ENCODE peak calls at places on chromosomes 2 and 18, in eight cellular contexts. R, K, M, G, O, T, C and S are unnamed samples.

GRCh38 chr2:43068730-43069517 is 157.5 kb downstream of the ZFP36L2 start:
- DNase-seq in R (peak), K (peak), M (no peak), G (no peak), O (no peak), T (no peak), C (no peak), S (no peak)

GRCh38 chr2:209663149-209663548 is 108.5 kb upstream of the UNC80 start:
- DNase-seq in R (peak), K (peak), M (no peak), G (no peak), O (no peak), T (no peak), C (no peak), S (no peak)

GRCh38 chr18:39051013-39051412 is 1485.4 kb upstream of the CELF4 start:
- DNase-seq in R (no peak), K (peak), M (no peak), G (no peak), O (no peak), T (no peak), C (no peak), S (no peak)

GRCh38 chr2:159098815-159099455 is 130.5 kb downstream of the TANC1 start:
- DNase-seq in R (no peak), K (peak), M (no peak), G (no peak), O (no peak), T (no peak), C (no peak), S (no peak)

GRCh38 chr2:37080231-37080630 is 3.9 kb downstream of the HEATR5B start:
- DNase-seq in R (peak), K (no peak), M (no peak), G (no peak), O (no peak), T (no peak), C (no peak), S (no peak)

GRCh38 chr18:47397671-47398319 is 146.3 kb upstream of the SKOR2 start:
- DNase-seq in R (peak), K (no peak), M (no peak), G (no peak), O (peak), T (peak), C (peak), S (no peak)

GRCh38 chr2:68416081-68416675 is 50.9 kb downstream of the FBXO48 start:
- DNase-seq in R (no peak), K (peak), M (no peak), G (no peak), O (no peak), T (no peak), C (no peak), S (no peak)

GRCh38 chr18:8011906-8012305 is 444.8 kb downstream of the PTPRM start:
- DNase-seq in R (no peak), K (no peak), M (no peak), G (peak), O (no peak), T (no peak), C (no peak), S (no peak)

GRCh38 chr2:128395640-128396499 is 77.2 kb upstream of the HS6ST1 start:
- DNase-seq in R (peak), K (peak), M (no peak), G (peak), O (no peak), T (peak), C (no peak), S (no peak)

GRCh38 chr2:190062617-190063016 is at the start of gene MSTN:
- DNase-seq in R (no peak), K (no peak), M (no peak), G (no peak), O (no peak), T (no peak), C (no peak), S (no peak)

GRCh38 chr18:25518716-25519053 is 166.7 kb upstream of the ZNF521 start:
- DNase-seq in R (no peak), K (no peak), M (no peak), G (no peak), O (no peak), T (no peak), C (no peak), S (no peak)

GRCh38 chr2:126306539-126306938 is 349.4 kb upstream of the GYPC start:
- DNase-seq in R (no peak), K (no peak), M (no peak), G (no peak), O (no peak), T (no peak), C (no peak), S (no peak)

GRCh38 chr18:62828852-62829251 is 113.5 kb downstream of the PHLPP1 start:
- DNase-seq in R (no peak), K (no peak), M (no peak), G (no peak), O (no peak), T (no peak), C (no peak), S (no peak)

GRCh38 chr2:109482371-109482841 is 131.4 kb downstream of the SEPTIN10 start:
- DNase-seq in R (no peak), K (no peak), M (no peak), G (peak), O (no peak), T (no peak), C (no peak), S (no peak)

GRCh38 chr18:21439453-21439852 is 161.1 kb downstream of the ESCO1 start:
- DNase-seq in R (no peak), K (peak), M (no peak), G (no peak), O (no peak), T (no peak), C (no peak), S (no peak)

GRCh38 chr18:77487951-77488740 is 238.5 kb downstream of the GALR1 start:
- DNase-seq in R (no peak), K (no peak), M (no peak), G (no peak), O (no peak), T (no peak), C (no peak), S (no peak)

GRCh38 chr18:56696966-56697365 is 45.8 kb downstream of the WDR7 start:
- DNase-seq in R (no peak), K (peak), M (no peak), G (no peak), O (no peak), T (no peak), C (peak), S (no peak)

GRCh38 chr2:25960920-25961319 is 21.4 kb downstream of the KIF3C start:
- DNase-seq in R (no peak), K (peak), M (no peak), G (peak), O (no peak), T (peak), C (no peak), S (no peak)

GRCh38 chr2:96893289-96894150 is 23.6 kb upstream of the SEMA4C start:
- DNase-seq in R (peak), K (no peak), M (no peak), G (no peak), O (no peak), T (no peak), C (no peak), S (no peak)

GRCh38 chr2:16416651-16417050 is 249.0 kb downstream of the CYRIA start:
- DNase-seq in R (no peak), K (no peak), M (no peak), G (no peak), O (no peak), T (no peak), C (no peak), S (no peak)

GRCh38 chr2:101057051-101057933 is 55.2 kb downstream of the RPL31 start:
- DNase-seq in R (no peak), K (no peak), M (no peak), G (no peak), O (no peak), T (no peak), C (no peak), S (no peak)
- H3K27ac ChIP-seq in R (no peak), K (peak), M (no peak), G (no peak), O (no peak), T (no peak), C (peak), S (no peak)

DNA sequence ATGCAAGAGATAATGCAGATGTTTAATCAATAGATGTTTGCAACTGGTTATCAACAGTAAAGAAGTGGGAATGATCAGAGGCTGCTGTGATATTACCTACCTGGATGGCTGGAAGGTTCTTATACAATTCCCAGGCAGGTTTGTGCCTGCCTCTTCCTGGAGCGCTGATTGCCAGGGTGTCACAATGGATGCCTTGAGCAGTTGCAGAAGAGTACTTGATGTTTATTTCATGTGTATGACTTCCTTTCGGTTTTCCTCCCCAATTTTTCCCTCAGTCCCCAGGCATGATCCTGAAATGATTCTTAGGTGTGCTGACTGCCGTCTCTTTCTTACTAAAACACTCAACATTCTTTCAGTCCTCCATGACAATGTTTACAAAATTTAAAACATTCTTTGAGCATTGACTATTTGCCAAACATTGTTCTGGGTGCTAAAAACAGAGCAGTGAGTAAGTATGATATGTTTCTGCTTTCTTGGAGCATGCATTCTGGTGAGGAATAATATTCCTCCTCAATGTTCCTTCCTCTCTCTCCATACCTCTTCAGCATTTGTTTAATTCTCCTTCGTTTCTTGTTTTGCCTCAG is 416.6 kb upstream of the TRIB2 start:
- DNase-seq in R (no peak), K (peak), M (no peak), G (peak), O (no peak), T (no peak), C (no peak), S (no peak)
- H3K27ac ChIP-seq in R (no peak), K (no peak), M (no peak), G (peak), O (no peak), T (no peak), C (no peak), S (no peak)

DNA sequence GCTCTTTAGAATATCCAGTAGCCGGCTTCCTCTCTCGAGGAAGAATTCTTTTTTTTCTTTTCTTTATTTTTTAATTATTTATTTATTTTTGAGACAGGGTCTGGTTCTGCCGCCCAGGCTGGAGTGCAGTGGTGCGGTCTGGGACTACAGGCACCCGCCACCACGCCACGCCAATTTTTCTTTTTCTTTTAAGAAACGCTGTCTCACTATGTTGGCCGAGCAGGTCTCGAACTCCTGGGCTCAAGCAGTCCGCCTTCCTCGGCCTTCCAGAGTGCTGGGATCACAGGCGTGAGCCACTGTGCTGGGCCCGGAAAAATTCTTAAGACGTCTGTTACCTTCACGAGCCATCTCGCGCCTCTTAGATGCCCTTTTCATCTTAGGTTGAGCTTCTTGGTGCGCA is 931 bp upstream of the TMEM131 start:
- DNase-seq in R (no peak), K (no peak), M (no peak), G (no peak), O (no peak), T (no peak), C (no peak), S (no peak)
- H3K27ac ChIP-seq in R (peak), K (no peak), M (peak), G (peak), O (no peak), T (no peak), C (peak), S (peak)

GRCh38 chr2:198173242-198173641 is 368.8 kb downstream of the PLCL1 start:
- DNase-seq in R (no peak), K (no peak), M (no peak), G (no peak), O (no peak), T (no peak), C (no peak), S (no peak)
- H3K27ac ChIP-seq in R (no peak), K (no peak), M (no peak), G (no peak), O (no peak), T (no peak), C (no peak), S (no peak)

GRCh38 chr2:169715379-169716228 is 18.0 kb upstream of the KLHL23 start:
- DNase-seq in R (peak), K (no peak), M (no peak), G (peak), O (no peak), T (no peak), C (no peak), S (no peak)
- H3K27ac ChIP-seq in R (no peak), K (no peak), M (no peak), G (no peak), O (no peak), T (no peak), C (no peak), S (no peak)

GRCh38 chr2:129812071-129812470 is 167.4 kb upstream of the RAB6C start:
- DNase-seq in R (no peak), K (no peak), M (no peak), G (no peak), O (no peak), T (peak), C (no peak), S (peak)
- H3K27ac ChIP-seq in R (no peak), K (no peak), M (no peak), G (no peak), O (no peak), T (no peak), C (no peak), S (no peak)

GRCh38 chr2:45761660-45762059 is 110.2 kb downstream of the PRKCE start:
- DNase-seq in R (no peak), K (no peak), M (no peak), G (no peak), O (no peak), T (no peak), C (no peak), S (no peak)
- H3K27ac ChIP-seq in R (no peak), K (no peak), M (no peak), G (no peak), O (no peak), T (no peak), C (no peak), S (no peak)

GRCh38 chr2:215550331-215550730 is 114.5 kb upstream of the FN1 start:
- DNase-seq in R (no peak), K (no peak), M (no peak), G (no peak), O (no peak), T (peak), C (no peak), S (no peak)

GRCh38 chr2:215553946-215554345 is 118.1 kb upstream of the FN1 start:
- DNase-seq in R (no peak), K (peak), M (no peak), G (no peak), O (no peak), T (peak), C (no peak), S (no peak)

GRCh38 chr2:215552144-215552580 is 116.3 kb upstream of the FN1 start:
- DNase-seq in R (no peak), K (no peak), M (no peak), G (no peak), O (no peak), T (no peak), C (no peak), S (no peak)

GRCh38 chr2:215556979-215557378 is 121.1 kb upstream of the FN1 start:
- DNase-seq in R (no peak), K (no peak), M (no peak), G (no peak), O (no peak), T (peak), C (no peak), S (no peak)

DNA sequence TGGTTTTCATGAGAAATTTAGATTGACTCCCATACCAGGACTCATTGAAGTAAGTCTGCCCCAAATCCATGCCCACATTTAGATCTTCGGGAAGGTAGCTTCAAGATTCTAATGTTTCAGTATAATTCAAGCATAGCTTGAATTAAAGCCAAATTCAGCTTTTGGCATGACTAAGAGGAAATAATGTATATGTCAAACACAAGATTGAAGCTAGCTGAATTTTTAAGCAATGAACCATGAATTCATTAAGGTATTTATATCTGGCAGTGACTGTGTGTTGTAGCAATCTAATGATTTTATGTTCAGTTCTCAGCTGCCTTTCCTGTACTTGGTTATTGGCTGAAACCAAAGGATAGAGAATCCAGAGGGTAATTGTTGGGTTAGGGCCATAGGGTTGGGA is 118.8 kb upstream of the FN1 start:
- DNase-seq in R (no peak), K (peak), M (no peak), G (no peak), O (no peak), T (peak), C (no peak), S (no peak)
- H3K27ac ChIP-seq in R (peak), K (peak), M (no peak), G (no peak), O (no peak), T (peak), C (no peak), S (no peak)

GRCh38 chr2:47510745-47511144 is 107.8 kb downstream of the MSH2 start:
- DNase-seq in R (no peak), K (no peak), M (no peak), G (no peak), O (no peak), T (no peak), C (no peak), S (no peak)

GRCh38 chr2:47509981-47510380 is 107.0 kb downstream of the MSH2 start:
- DNase-seq in R (no peak), K (no peak), M (no peak), G (no peak), O (no peak), T (no peak), C (no peak), S (no peak)

GRCh38 chr2:47512581-47513083 is 109.7 kb downstream of the MSH2 start:
- DNase-seq in R (peak), K (peak), M (no peak), G (no peak), O (peak), T (peak), C (no peak), S (no peak)

GRCh38 chr2:47516496-47517104 is 113.6 kb downstream of the MSH2 start:
- DNase-seq in R (no peak), K (no peak), M (no peak), G (no peak), O (no peak), T (no peak), C (no peak), S (no peak)

GRCh38 chr2:47513981-47514520 is 111.1 kb downstream of the MSH2 start:
- DNase-seq in R (no peak), K (no peak), M (no peak), G (no peak), O (no peak), T (no peak), C (no peak), S (no peak)
- H3K27ac ChIP-seq in R (no peak), K (no peak), M (no peak), G (no peak), O (no peak), T (no peak), C (no peak), S (no peak)

GRCh38 chr2:137964066-137964858 is at the start of gene HNMT:
- DNase-seq in R (peak), K (no peak), M (no peak), G (peak), O (peak), T (peak), C (peak), S (peak)

GRCh38 chr2:137963535-137964065 is 673 bp upstream of the HNMT start:
- DNase-seq in R (no peak), K (no peak), M (no peak), G (no peak), O (no peak), T (no peak), C (no peak), S (no peak)

GRCh38 chr2:137964859-137965459 is 686 bp downstream of the HNMT start:
- DNase-seq in R (peak), K (no peak), M (no peak), G (no peak), O (no peak), T (no peak), C (no peak), S (no peak)

GRCh38 chr2:137967042-137967441 is 2.8 kb downstream of the HNMT start:
- DNase-seq in R (no peak), K (no peak), M (no peak), G (no peak), O (no peak), T (no peak), C (no peak), S (no peak)

DNA sequence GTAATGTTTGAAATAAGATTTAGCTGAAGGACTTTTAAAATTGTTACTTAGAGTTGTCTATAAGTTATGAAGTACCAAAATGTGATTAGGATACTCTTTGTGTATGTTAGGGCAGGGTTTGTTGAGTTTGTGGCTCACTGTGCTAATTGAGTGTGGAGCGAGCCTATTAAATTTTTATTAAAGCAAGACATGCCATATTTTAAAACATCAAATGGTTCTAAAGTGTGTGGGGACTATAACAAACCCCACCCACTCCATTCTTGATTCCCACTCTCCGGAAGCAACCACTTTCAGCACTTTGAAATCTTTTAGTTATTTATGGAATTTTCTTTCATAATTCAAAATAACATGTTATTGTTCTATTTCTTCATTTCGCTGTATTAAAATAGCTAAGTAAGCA is 1.8 kb downstream of the HNMT start:
- DNase-seq in R (no peak), K (no peak), M (no peak), G (no peak), O (no peak), T (no peak), C (no peak), S (no peak)
- H3K27ac ChIP-seq in R (no peak), K (no peak), M (no peak), G (no peak), O (no peak), T (no peak), C (no peak), S (no peak)